ENCODE peak calls at places on chromosomes 16 and 17, in five cellular contexts. One of them, this sample, is unnamed.

GRCh38 chr17:45129940-45130639 is 2.2 kb downstream of the PLCD3 start:
- DNase-seq in heart left ventricle: peak; percentile 47
- DNase-seq in lower leg skin: no peak
- DNase-seq in IMR-90: peak; percentile 12
- DNase-seq in esophagus squamous epithelium: no peak
- DNase-seq in this sample: no peak

GRCh38 chr16:65546353-65546791 is 424.5 kb upstream of the CDH11 start:
- DNase-seq in esophagus squamous epithelium: no peak
- DNase-seq in heart left ventricle: no peak
- DNase-seq in IMR-90: peak; percentile 55
- DNase-seq in lower leg skin: no peak
- DNase-seq in this sample: no peak

GRCh38 chr16:75380870-75381269 is 52.4 kb downstream of the CFDP1 start:
- DNase-seq in heart left ventricle: no peak
- DNase-seq in IMR-90: peak; percentile 79
- DNase-seq in lower leg skin: no peak
- DNase-seq in esophagus squamous epithelium: no peak
- DNase-seq in this sample: no peak

GRCh38 chr16:10100829-10101228 is 81.4 kb downstream of the GRIN2A start:
- DNase-seq in esophagus squamous epithelium: no peak
- DNase-seq in heart left ventricle: no peak
- DNase-seq in IMR-90: no peak
- DNase-seq in lower leg skin: no peak
- DNase-seq in this sample: no peak

GRCh38 chr17:3524024-3524423 is 33.6 kb downstream of the TRPV3 start:
- DNase-seq in heart left ventricle: no peak
- DNase-seq in esophagus squamous epithelium: no peak
- DNase-seq in IMR-90: no peak
- DNase-seq in lower leg skin: no peak
- DNase-seq in this sample: no peak

GRCh38 chr17:59441459-59442096 is 110.1 kb downstream of the YPEL2 start:
- DNase-seq in heart left ventricle: no peak
- DNase-seq in esophagus squamous epithelium: no peak
- DNase-seq in IMR-90: no peak
- DNase-seq in lower leg skin: no peak
- DNase-seq in this sample: no peak

GRCh38 chr16:57577214-57577613 is 34.8 kb downstream of the ADGRG5 start:
- DNase-seq in esophagus squamous epithelium: no peak
- DNase-seq in lower leg skin: no peak
- DNase-seq in IMR-90: no peak
- DNase-seq in heart left ventricle: no peak
- DNase-seq in this sample: no peak

GRCh38 chr17:41959336-41960095 is 7.1 kb upstream of the CNP start:
- DNase-seq in heart left ventricle: no peak
- DNase-seq in esophagus squamous epithelium: no peak
- DNase-seq in IMR-90: peak; percentile 66
- DNase-seq in lower leg skin: no peak
- DNase-seq in this sample: no peak

GRCh38 chr17:38598536-38598935 is 7.2 kb downstream of the SRCIN1 start:
- DNase-seq in heart left ventricle: no peak
- DNase-seq in esophagus squamous epithelium: no peak
- DNase-seq in IMR-90: peak; percentile 57
- DNase-seq in lower leg skin: no peak
- DNase-seq in this sample: no peak

GRCh38 chr16:27326738-27327585 is 13.2 kb downstream of the IL4R start:
- DNase-seq in IMR-90: peak; percentile 97
- DNase-seq in heart left ventricle: peak; percentile 76
- DNase-seq in lower leg skin: peak; percentile 96
- DNase-seq in esophagus squamous epithelium: peak; percentile 40
- DNase-seq in this sample: peak; percentile 54

GRCh38 chr17:14341866-14342265 is 41.0 kb downstream of the HS3ST3B1 start:
- DNase-seq in heart left ventricle: no peak
- DNase-seq in IMR-90: no peak
- DNase-seq in lower leg skin: no peak
- DNase-seq in esophagus squamous epithelium: no peak
- DNase-seq in this sample: no peak

GRCh38 chr17:62854026-62854425 is 45.9 kb upstream of the MARCHF10 start:
- DNase-seq in IMR-90: no peak
- DNase-seq in esophagus squamous epithelium: no peak
- DNase-seq in lower leg skin: no peak
- DNase-seq in heart left ventricle: no peak
- DNase-seq in this sample: no peak

GRCh38 chr17:56830726-56831363 is 2.9 kb downstream of the C17orf67 start:
- DNase-seq in esophagus squamous epithelium: no peak
- DNase-seq in IMR-90: no peak
- DNase-seq in lower leg skin: no peak
- DNase-seq in heart left ventricle: no peak
- DNase-seq in this sample: no peak

GRCh38 chr16:66028505-66029216 is 337.8 kb upstream of the CDH5 start:
- DNase-seq in esophagus squamous epithelium: no peak
- DNase-seq in lower leg skin: peak; percentile 77
- DNase-seq in heart left ventricle: no peak
- DNase-seq in IMR-90: peak; percentile 89
- DNase-seq in this sample: no peak

GRCh38 chr16:78566397-78567073 is 467.1 kb downstream of the WWOX start:
- DNase-seq in IMR-90: no peak
- DNase-seq in esophagus squamous epithelium: no peak
- DNase-seq in lower leg skin: no peak
- DNase-seq in heart left ventricle: no peak
- DNase-seq in this sample: no peak

GRCh38 chr16:57750796-57751538 is 15.4 kb downstream of the KATNB1 start:
- DNase-seq in lower leg skin: no peak
- DNase-seq in IMR-90: no peak
- DNase-seq in esophagus squamous epithelium: no peak
- DNase-seq in heart left ventricle: peak; percentile 47
- DNase-seq in this sample: no peak

GRCh38 chr17:55702150-55702549 is 20.5 kb downstream of the TMEM100 start:
- DNase-seq in esophagus squamous epithelium: no peak
- DNase-seq in heart left ventricle: no peak
- DNase-seq in IMR-90: no peak
- DNase-seq in lower leg skin: no peak
- DNase-seq in this sample: no peak

GRCh38 chr17:13750783-13751484 is 149.2 kb upstream of the HS3ST3A1 start:
- DNase-seq in IMR-90: peak; percentile 21
- DNase-seq in esophagus squamous epithelium: no peak
- DNase-seq in heart left ventricle: no peak
- DNase-seq in lower leg skin: no peak
- DNase-seq in this sample: no peak

GRCh38 chr17:16986391-16986790 is 14.5 kb upstream of the TNFRSF13B start:
- DNase-seq in esophagus squamous epithelium: no peak
- DNase-seq in lower leg skin: peak; percentile 75
- DNase-seq in IMR-90: peak; percentile 52
- DNase-seq in heart left ventricle: no peak
- DNase-seq in this sample: no peak

GRCh38 chr17:58334661-58335060 is 6.1 kb upstream of the TSPOAP1 start:
- DNase-seq in esophagus squamous epithelium: no peak
- DNase-seq in heart left ventricle: peak; percentile 44
- DNase-seq in IMR-90: no peak
- DNase-seq in lower leg skin: no peak
- DNase-seq in this sample: no peak

GRCh38 chr17:58326609-58327341 is 1.8 kb downstream of the TSPOAP1 start:
- DNase-seq in lower leg skin: no peak
- DNase-seq in esophagus squamous epithelium: no peak
- DNase-seq in heart left ventricle: peak; percentile 32
- DNase-seq in IMR-90: no peak
- DNase-seq in this sample: no peak

GRCh38 chr16:27579086-27579980 is 29.4 kb downstream of the KATNIP start:
- DNase-seq in lower leg skin: no peak
- DNase-seq in esophagus squamous epithelium: no peak
- DNase-seq in IMR-90: peak; percentile 22
- DNase-seq in heart left ventricle: no peak
- DNase-seq in this sample: no peak

GRCh38 chr17:59616253-59616920 is 3.3 kb upstream of the CLTC start:
- DNase-seq in lower leg skin: no peak
- DNase-seq in heart left ventricle: no peak
- DNase-seq in IMR-90: no peak
- DNase-seq in esophagus squamous epithelium: no peak
- DNase-seq in this sample: no peak

GRCh38 chr17:53462393-53462811 is 360.3 kb upstream of the KIF2B start:
- DNase-seq in IMR-90: no peak
- DNase-seq in lower leg skin: no peak
- DNase-seq in esophagus squamous epithelium: no peak
- DNase-seq in heart left ventricle: no peak
- DNase-seq in this sample: no peak

GRCh38 chr17:15384142-15384803 is 42.9 kb upstream of the TEKT3 start:
- DNase-seq in heart left ventricle: no peak
- DNase-seq in esophagus squamous epithelium: no peak
- DNase-seq in IMR-90: peak; percentile 25
- DNase-seq in lower leg skin: no peak
- DNase-seq in this sample: no peak

GRCh38 chr16:9966569-9967157 is 215.6 kb downstream of the GRIN2A start:
- DNase-seq in IMR-90: no peak
- DNase-seq in lower leg skin: no peak
- DNase-seq in esophagus squamous epithelium: no peak
- DNase-seq in heart left ventricle: no peak
- DNase-seq in this sample: no peak

GRCh38 chr16:51812945-51813344 is 661.9 kb upstream of the SALL1 start:
- DNase-seq in heart left ventricle: no peak
- DNase-seq in lower leg skin: no peak
- DNase-seq in IMR-90: no peak
- DNase-seq in esophagus squamous epithelium: no peak
- DNase-seq in this sample: no peak

GRCh38 chr17:76273923-76274558 is 8.9 kb downstream of the UBALD2 start:
- DNase-seq in lower leg skin: no peak
- DNase-seq in esophagus squamous epithelium: no peak
- DNase-seq in heart left ventricle: no peak
- DNase-seq in IMR-90: no peak
- DNase-seq in this sample: no peak

GRCh38 chr17:68835061-68835460 is 120.1 kb downstream of the ABCA8 start:
- DNase-seq in esophagus squamous epithelium: no peak
- DNase-seq in IMR-90: peak; percentile 47
- DNase-seq in heart left ventricle: no peak
- DNase-seq in lower leg skin: no peak
- DNase-seq in this sample: no peak

GRCh38 chr17:67212231-67212630 is 32.8 kb downstream of the HELZ start:
- DNase-seq in heart left ventricle: no peak
- DNase-seq in IMR-90: peak; percentile 52
- DNase-seq in esophagus squamous epithelium: no peak
- DNase-seq in lower leg skin: no peak
- DNase-seq in this sample: no peak

GRCh38 chr16:30875881-30876791 is 17.7 kb downstream of the BCL7C start:
- DNase-seq in heart left ventricle: no peak
- DNase-seq in IMR-90: peak; percentile 26
- DNase-seq in esophagus squamous epithelium: no peak
- DNase-seq in lower leg skin: no peak
- DNase-seq in this sample: no peak

GRCh38 chr17:81158688-81159590 is 6.4 kb upstream of the PVALEF start:
- DNase-seq in esophagus squamous epithelium: no peak
- DNase-seq in lower leg skin: no peak
- DNase-seq in heart left ventricle: no peak
- DNase-seq in IMR-90: no peak
- DNase-seq in this sample: no peak
- H3K4me3 ChIP-seq in esophagus squamous epithelium: no peak overlapping the region
- H3K4me3 ChIP-seq in lower leg skin: no peak overlapping the region
- H3K4me3 ChIP-seq in heart left ventricle: no peak overlapping the region
- H3K4me3 ChIP-seq in IMR-90: no peak overlapping the region
- H3K4me3 ChIP-seq in this sample: peak overlapping the region; percentile 56

GRCh38 chr16:84819644-84820304 is at the start of gene CRISPLD2:
- DNase-seq in IMR-90: peak; percentile 84
- DNase-seq in lower leg skin: peak; percentile 98
- DNase-seq in heart left ventricle: peak; percentile 97
- DNase-seq in esophagus squamous epithelium: peak; percentile 49
- DNase-seq in this sample: peak; percentile 89
- TF ChIP-seq POLR2A in IMR-90: peak; percentile 99
- TF ChIP-seq POLR2A in lower leg skin: peak; percentile 87
- TF ChIP-seq POLR2A in heart left ventricle: peak; percentile 71
- TF ChIP-seq POLR2A in esophagus squamous epithelium: no peak
- TF ChIP-seq POLR2A in this sample: peak; percentile 84

GRCh38 chr17:43532581-43532980 is 13.6 kb downstream of the ETV4 start:
- DNase-seq in lower leg skin: no peak
- DNase-seq in esophagus squamous epithelium: no peak
- DNase-seq in heart left ventricle: no peak
- DNase-seq in IMR-90: no peak
- DNase-seq in this sample: no peak

GRCh38 chr17:43530303-43531081 is 15.6 kb downstream of the ETV4 start:
- DNase-seq in lower leg skin: peak; percentile 90
- DNase-seq in IMR-90: peak; percentile 93
- DNase-seq in heart left ventricle: peak; percentile 68
- DNase-seq in esophagus squamous epithelium: no peak
- DNase-seq in this sample: peak; percentile 79

GRCh38 chr17:43529977-43530302 is 16.2 kb downstream of the ETV4 start:
- DNase-seq in lower leg skin: no peak
- DNase-seq in heart left ventricle: no peak
- DNase-seq in IMR-90: no peak
- DNase-seq in esophagus squamous epithelium: no peak
- DNase-seq in this sample: no peak

GRCh38 chr17:43531955-43532354 is 14.2 kb downstream of the ETV4 start:
- DNase-seq in lower leg skin: no peak
- DNase-seq in esophagus squamous epithelium: no peak
- DNase-seq in IMR-90: no peak
- DNase-seq in heart left ventricle: no peak
- DNase-seq in this sample: no peak

DNA sequence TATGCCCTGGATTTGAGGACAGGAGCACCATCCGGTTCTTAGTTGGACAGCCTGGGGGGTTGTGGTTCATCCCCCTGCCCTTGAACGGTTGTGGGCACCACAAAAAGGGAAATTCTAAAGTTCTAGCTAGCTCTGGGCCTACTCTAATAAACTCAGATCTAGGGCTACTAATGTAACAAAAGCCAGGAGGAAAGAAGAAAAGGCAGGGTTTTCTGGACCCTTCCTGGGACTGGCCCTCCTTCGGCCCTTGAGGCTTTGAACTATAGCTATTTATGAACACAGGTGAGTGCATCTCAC is 15.1 kb downstream of the ETV4 start:
- DNase-seq in IMR-90: no peak
- DNase-seq in heart left ventricle: no peak
- DNase-seq in esophagus squamous epithelium: no peak
- DNase-seq in lower leg skin: no peak
- DNase-seq in this sample: no peak
- H3K4me3 ChIP-seq in IMR-90: no peak overlapping the region
- H3K4me3 ChIP-seq in heart left ventricle: peak overlapping the region; percentile 33
- H3K4me3 ChIP-seq in esophagus squamous epithelium: no peak overlapping the region
- H3K4me3 ChIP-seq in lower leg skin: no peak overlapping the region
- H3K4me3 ChIP-seq in this sample: no peak overlapping the region

DNA sequence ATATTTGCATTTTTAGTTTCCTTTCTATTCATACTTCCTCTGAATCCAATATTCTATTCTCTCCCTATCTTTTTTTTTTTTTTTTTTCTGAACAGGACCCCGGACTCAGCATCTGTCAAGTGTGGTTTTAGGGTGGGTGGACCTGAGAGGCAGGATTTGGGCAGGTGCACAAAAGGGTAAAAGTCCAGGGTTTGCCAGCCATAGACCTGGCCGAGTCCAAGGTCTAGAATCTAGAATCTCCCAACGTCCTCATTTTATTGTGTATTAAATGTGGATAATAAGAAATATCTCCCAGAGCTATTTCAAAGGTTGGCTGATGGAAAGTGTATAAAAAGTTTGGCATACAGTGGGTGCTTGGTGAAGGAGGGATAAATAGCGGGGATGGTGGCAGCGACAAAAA is 273.3 kb upstream of the MAF start:
- DNase-seq in IMR-90: no peak
- DNase-seq in esophagus squamous epithelium: no peak
- DNase-seq in heart left ventricle: no peak
- DNase-seq in lower leg skin: no peak
- DNase-seq in this sample: no peak
- TF ChIP-seq POLR2A in IMR-90: no peak
- TF ChIP-seq POLR2A in esophagus squamous epithelium: no peak
- TF ChIP-seq POLR2A in heart left ventricle: no peak
- TF ChIP-seq POLR2A in lower leg skin: no peak
- TF ChIP-seq POLR2A in this sample: no peak